ENCODE peak calls at places on chromosomes 6 and 20, in six cellular contexts. X is fibroblast of the conjunctiva; H is stimulated activated CD4-positive, alpha-beta T cell treated with anti-CD3 and anti-CD28 coated beads, Interleukin-1b, Interleukin-23, amount 100 ng/mL, for 4 hours; M is GM23338; T is dermis microvascular lymphatic vessel endothelial cell; G is fibroblast of mammary gland. C is an unnamed sample.

GRCh38 chr20:1754306-1754705 is 96.7 kb upstream of the SIRPG start:
- DNase-seq in T (no peak), H (no peak), X (no peak), M (no peak), G (no peak), C (no peak)

GRCh38 chr6:44117397-44118128 is 9.7 kb downstream of the MRPL14 start:
- DNase-seq in T (no peak), H (no peak), G (no peak), M (no peak), X (no peak), C (no peak)

GRCh38 chr6:150403458-150404245 is 34.8 kb downstream of the IYD start:
- DNase-seq in M (no peak), X (peak), G (peak), H (no peak), T (peak), C (no peak)

GRCh38 chr20:62063601-62063980 is 2.1 kb downstream of the TAF4 start:
- DNase-seq in G (peak), H (no peak), M (peak), X (no peak), T (no peak), C (no peak)

GRCh38 chr6:28632326-28632851 is 106.7 kb downstream of the GPX5 start:
- DNase-seq in X (no peak), T (no peak), G (no peak), H (no peak), M (no peak), C (no peak)

GRCh38 chr6:63904844-63905243 is 269.2 kb downstream of the PHF3 start:
- DNase-seq in M (no peak), H (no peak), G (peak), T (peak), X (no peak), C (no peak)

GRCh38 chr6:156777866-156778614 is 862 bp downstream of the ARID1B start:
- DNase-seq in H (peak), G (peak), M (peak), X (no peak), T (no peak), C (peak)

GRCh38 chr20:64214113-64214512 is 41.4 kb upstream of the PCMTD2 start:
- DNase-seq in X (no peak), G (no peak), M (no peak), T (no peak), H (no peak), C (no peak)

GRCh38 chr6:168713839-168714238 is 272.9 kb downstream of the SMOC2 start:
- DNase-seq in H (no peak), G (peak), X (no peak), M (peak), T (no peak), C (no peak)

GRCh38 chr6:111727041-111727440 is 121.4 kb upstream of the TRAF3IP2 start:
- DNase-seq in G (peak), T (no peak), M (no peak), H (no peak), X (no peak), C (no peak)

GRCh38 chr20:31837896-31838397 is 7.5 kb downstream of the FOXS1 start:
- DNase-seq in M (no peak), H (no peak), X (no peak), G (peak), T (no peak), C (no peak)

GRCh38 chr6:36444470-36444869 is 1.7 kb downstream of the KCTD20 start:
- DNase-seq in M (no peak), G (peak), H (no peak), T (peak), X (no peak), C (no peak)

GRCh38 chr6:79670789-79671188 is 39.7 kb downstream of the SH3BGRL2 start:
- DNase-seq in M (peak), X (no peak), H (no peak), T (no peak), G (no peak), C (no peak)

GRCh38 chr6:33162471-33162870 is 29.8 kb downstream of the COL11A2 start:
- DNase-seq in H (no peak), M (no peak), T (no peak), G (no peak), X (no peak), C (no peak)

C was measured in GM20000.